ENCODE peak calls at places on chromosome 21, in six cellular contexts. U, Y, P, V, O and L are unnamed samples.

GRCh38 chr21:41630249-41630648 is 122.3 kb upstream of the TMPRSS2 start:
- DNase-seq in U (peak), Y (no peak), P (peak), V (no peak), O (no peak), L (no peak)

GRCh38 chr21:36325373-36326010 is 5.5 kb downstream of the MORC3 start:
- DNase-seq in U (no peak), Y (no peak), P (no peak), V (no peak), O (no peak), L (no peak)

GRCh38 chr21:41966341-41966833 is 12.6 kb upstream of the C2CD2 start:
- DNase-seq in U (no peak), Y (no peak), P (no peak), V (no peak), O (no peak), L (no peak)

GRCh38 chr21:27454234-27454633 is 487.3 kb upstream of the ADAMTS5 start:
- DNase-seq in U (no peak), Y (no peak), P (no peak), V (no peak), O (no peak), L (no peak)

GRCh38 chr21:23131177-23131576 is 2133.0 kb downstream of the NCAM2 start:
- DNase-seq in U (no peak), Y (peak), P (no peak), V (no peak), O (no peak), L (no peak)

GRCh38 chr21:42107881-42108553 is 36.9 kb downstream of the UMODL1 start:
- DNase-seq in U (peak), Y (peak), P (no peak), V (peak), O (peak), L (peak)

GRCh38 chr21:44377201-44377921 is 23.9 kb downstream of the TRPM2 start:
- DNase-seq in U (no peak), Y (peak), P (no peak), V (peak), O (no peak), L (no peak)

GRCh38 chr21:40422851-40423635 is 423.9 kb downstream of the DSCAM start:
- DNase-seq in U (no peak), Y (no peak), P (no peak), V (no peak), O (no peak), L (no peak)

GRCh38 chr21:33578959-33579542 is 9.4 kb downstream of the DONSON start:
- DNase-seq in U (peak), Y (no peak), P (no peak), V (no peak), O (no peak), L (no peak)

GRCh38 chr21:28791595-28792282 is 200.9 kb downstream of the LTN1 start:
- DNase-seq in U (no peak), Y (no peak), P (no peak), V (no peak), O (no peak), L (no peak)

GRCh38 chr21:15219866-15220265 is 155.1 kb upstream of the NRIP1 start:
- DNase-seq in U (no peak), Y (no peak), P (no peak), V (no peak), O (no peak), L (no peak)

GRCh38 chr21:37149411-37149810 is 76.4 kb downstream of the TTC3 start:
- DNase-seq in U (peak), Y (no peak), P (no peak), V (no peak), O (no peak), L (no peak)

GRCh38 chr21:42313501-42313969 is 1.7 kb downstream of the TFF3 start:
- DNase-seq in U (no peak), Y (peak), P (no peak), V (no peak), O (no peak), L (no peak)

GRCh38 chr21:33418686-33419085 is 15.5 kb downstream of the IFNGR2 start:
- DNase-seq in U (peak), Y (no peak), P (peak), V (no peak), O (no peak), L (no peak)

GRCh38 chr21:27132270-27132669 is 165.4 kb upstream of the ADAMTS5 start:
- DNase-seq in U (peak), Y (no peak), P (no peak), V (no peak), O (no peak), L (no peak)

GRCh38 chr21:29377266-29377665 is 78.5 kb downstream of the BACH1 start:
- DNase-seq in U (no peak), Y (no peak), P (no peak), V (no peak), O (no peak), L (no peak)

GRCh38 chr21:36663033-36663855 is 35.7 kb upstream of the SIM2 start:
- DNase-seq in U (peak), Y (no peak), P (no peak), V (no peak), O (no peak), L (no peak)

GRCh38 chr21:44521301-44521927 is 18.6 kb downstream of the KRTAP10-1 start:
- DNase-seq in U (no peak), Y (no peak), P (no peak), V (no peak), O (no peak), L (no peak)

GRCh38 chr21:38496224-38496623 is 2.1 kb downstream of the ERG start:
- DNase-seq in U (no peak), Y (no peak), P (no peak), V (no peak), O (no peak), L (no peak)

GRCh38 chr21:39863111-39863510 is 4.1 kb upstream of the PCP4 start:
- DNase-seq in U (no peak), Y (no peak), P (no peak), V (no peak), O (no peak), L (no peak)

GRCh38 chr21:33299181-33299752 is 25.5 kb upstream of the IFNAR1 start:
- DNase-seq in U (no peak), Y (peak), P (no peak), V (peak), O (no peak), L (peak)

GRCh38 chr21:45324430-45325205 is 36.9 kb upstream of the POFUT2 start:
- DNase-seq in U (no peak), Y (no peak), P (no peak), V (no peak), O (no peak), L (no peak)

GRCh38 chr21:35932232-35932911 is 128.0 kb downstream of the SETD4 start:
- DNase-seq in U (peak), Y (no peak), P (peak), V (peak), O (no peak), L (peak)

GRCh38 chr21:37658994-37659458 is 257.2 kb downstream of the KCNJ6 start:
- DNase-seq in U (peak), Y (no peak), P (peak), V (no peak), O (peak), L (no peak)

GRCh38 chr21:44535963-44536362 is 4.0 kb downstream of the KRTAP10-1 start:
- DNase-seq in U (no peak), Y (no peak), P (no peak), V (no peak), O (no peak), L (no peak)

GRCh38 chr21:40950970-40951369 is 104.0 kb upstream of the DSCAM start:
- DNase-seq in U (no peak), Y (no peak), P (no peak), V (no peak), O (no peak), L (no peak)

GRCh38 chr21:36985761-36986594 is 19.5 kb upstream of the HLCS start:
- DNase-seq in U (no peak), Y (no peak), P (no peak), V (no peak), O (no peak), L (no peak)

GRCh38 chr21:29904359-29905282 is 35.2 kb downstream of the GRIK1 start:
- DNase-seq in U (no peak), Y (peak), P (no peak), V (no peak), O (no peak), L (no peak)

GRCh38 chr21:15363921-15364320 is 299.1 kb upstream of the NRIP1 start:
- DNase-seq in U (peak), Y (no peak), P (no peak), V (no peak), O (no peak), L (no peak)

GRCh38 chr21:35674895-35675470 is 385.3 kb downstream of the SETD4 start:
- DNase-seq in U (peak), Y (peak), P (no peak), V (no peak), O (no peak), L (no peak)

GRCh38 chr21:33036430-33037162 is 10.9 kb downstream of the OLIG2 start:
- DNase-seq in U (peak), Y (no peak), P (no peak), V (no peak), O (no peak), L (peak)

GRCh38 chr21:33256019-33256418 is 10.1 kb upstream of the IL10RB start:
- DNase-seq in U (no peak), Y (no peak), P (no peak), V (no peak), O (no peak), L (no peak)

GRCh38 chr21:36164427-36164784 is 7.8 kb downstream of the DOP1B start:
- DNase-seq in U (peak), Y (no peak), P (no peak), V (no peak), O (no peak), L (no peak)

DNA sequence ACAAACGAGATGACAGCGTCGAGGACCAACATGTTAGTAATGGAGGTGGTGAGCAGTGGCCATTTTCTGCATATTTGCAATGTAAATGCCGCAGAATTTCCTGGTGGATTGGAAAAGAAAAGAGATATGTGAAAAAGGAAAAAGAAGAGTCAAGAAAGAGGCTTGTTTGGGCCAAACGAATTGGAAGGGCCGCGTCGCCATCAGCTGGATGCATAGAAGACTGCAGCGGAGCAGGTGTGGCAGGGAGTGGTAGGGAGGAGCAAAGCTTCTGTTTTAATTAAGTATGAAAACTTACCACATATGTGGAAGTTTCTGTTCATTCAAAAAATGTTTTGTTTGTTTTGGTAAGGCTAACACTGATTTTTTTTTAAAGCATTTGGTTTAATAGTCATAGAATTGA is 690.7 kb downstream of the NCAM2 start:
- DNase-seq in U (peak), Y (peak), P (no peak), V (no peak), O (peak), L (no peak)
- TF ChIP-seq CTCF in U (peak), Y (peak), P (no peak), V (peak), O (peak), L (no peak)

GRCh38 chr21:34593954-34594531 is 20.9 kb downstream of the RCAN1 start:
- DNase-seq in U (no peak), Y (no peak), P (no peak), V (no peak), O (no peak), L (no peak)

GRCh38 chr21:34592573-34592972 is 22.3 kb downstream of the RCAN1 start:
- DNase-seq in U (no peak), Y (no peak), P (no peak), V (no peak), O (no peak), L (no peak)

GRCh38 chr21:34593423-34593822 is 21.5 kb downstream of the RCAN1 start:
- DNase-seq in U (no peak), Y (no peak), P (no peak), V (no peak), O (no peak), L (no peak)

GRCh38 chr21:34592120-34592561 is 22.8 kb downstream of the RCAN1 start:
- DNase-seq in U (peak), Y (no peak), P (no peak), V (no peak), O (peak), L (no peak)

DNA sequence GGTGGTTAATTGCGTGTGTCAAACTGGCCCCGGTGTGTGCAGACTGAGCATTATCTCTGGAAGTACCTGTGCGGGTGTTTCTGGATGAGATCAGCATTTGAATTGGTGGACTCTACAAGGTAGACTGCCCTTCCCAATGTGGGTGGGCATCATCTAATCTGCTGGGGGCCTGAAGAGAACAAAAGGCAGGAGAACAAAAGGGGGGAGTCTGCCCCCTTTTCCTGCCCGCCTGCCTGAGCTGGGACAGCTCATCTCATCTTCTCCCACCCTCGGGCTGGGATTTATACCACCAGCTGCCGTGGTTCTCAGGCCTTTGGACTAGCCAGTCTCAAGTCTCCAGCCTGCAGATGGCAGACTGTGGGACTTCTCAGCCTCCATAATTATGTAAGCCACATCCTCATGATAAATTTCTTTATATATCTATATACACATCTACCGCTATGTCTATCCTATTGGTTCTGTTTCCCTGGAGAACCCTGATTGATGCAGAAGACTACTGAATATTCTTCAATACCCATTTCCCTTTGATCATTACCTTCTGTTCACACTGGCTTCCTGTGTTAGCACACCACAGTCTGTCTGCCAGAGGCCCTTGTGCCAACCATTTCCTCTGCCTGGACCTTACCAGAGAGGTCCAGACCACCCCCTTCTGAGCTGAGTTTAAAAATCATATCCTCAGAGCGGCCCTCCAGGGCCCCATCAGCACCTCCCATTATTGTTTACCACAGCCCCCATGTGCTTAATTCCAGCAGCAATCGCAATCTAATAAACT is 25.2 kb downstream of the RCAN1 start:
- DNase-seq in U (no peak), Y (no peak), P (no peak), V (no peak), O (no peak), L (no peak)
- TF ChIP-seq CTCF in U (no peak), Y (no peak), P (no peak), V (no peak), O (no peak), L (no peak)

GRCh38 chr21:43361493-43362296 is 65.2 kb downstream of the SIK1 start:
- DNase-seq in U (peak), Y (peak), P (peak), V (peak), O (no peak), L (peak)

GRCh38 chr21:43361127-43361492 is 65.8 kb downstream of the SIK1 start:
- DNase-seq in U (no peak), Y (no peak), P (no peak), V (peak), O (no peak), L (no peak)

GRCh38 chr21:43362928-43363314 is 64.0 kb downstream of the SIK1 start:
- DNase-seq in U (no peak), Y (no peak), P (no peak), V (peak), O (peak), L (no peak)

GRCh38 chr21:43363506-43364260 is 63.2 kb downstream of the SIK1 start:
- DNase-seq in U (no peak), Y (no peak), P (no peak), V (no peak), O (no peak), L (no peak)

DNA sequence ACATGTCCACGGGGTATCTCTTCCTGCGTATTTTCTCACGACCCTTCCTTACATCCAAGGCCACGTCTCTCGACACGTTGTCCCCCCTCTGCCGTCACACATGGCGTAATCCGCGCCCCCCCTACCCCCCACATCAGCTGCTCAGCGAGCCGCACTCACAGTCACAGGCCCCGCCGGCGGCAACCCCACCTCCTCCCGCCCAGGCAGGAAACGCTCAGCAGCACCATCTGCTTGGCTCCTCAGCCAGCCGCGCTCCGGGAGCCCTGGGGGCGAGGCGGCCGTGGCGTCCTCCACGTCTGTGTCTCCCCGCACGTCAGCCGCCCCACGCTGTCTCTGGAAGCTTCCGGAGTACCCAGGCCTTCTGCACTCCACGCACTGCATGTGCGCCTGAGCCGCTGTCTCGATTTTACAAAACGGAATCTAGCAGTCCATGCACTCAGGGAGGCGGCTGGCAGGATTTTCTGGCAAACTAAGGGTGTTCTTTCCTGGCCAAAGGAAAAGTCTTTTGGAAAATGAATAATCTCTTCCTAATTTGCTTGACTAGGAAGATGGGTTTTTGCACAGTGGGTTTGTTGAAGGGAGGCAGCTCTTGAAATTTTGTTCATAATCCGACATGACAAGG is 64.5 kb downstream of the SIK1 start:
- DNase-seq in U (peak), Y (peak), P (peak), V (peak), O (no peak), L (peak)
- TF ChIP-seq CTCF in U (no peak), Y (no peak), P (no peak), V (peak), O (no peak), L (no peak)

DNA sequence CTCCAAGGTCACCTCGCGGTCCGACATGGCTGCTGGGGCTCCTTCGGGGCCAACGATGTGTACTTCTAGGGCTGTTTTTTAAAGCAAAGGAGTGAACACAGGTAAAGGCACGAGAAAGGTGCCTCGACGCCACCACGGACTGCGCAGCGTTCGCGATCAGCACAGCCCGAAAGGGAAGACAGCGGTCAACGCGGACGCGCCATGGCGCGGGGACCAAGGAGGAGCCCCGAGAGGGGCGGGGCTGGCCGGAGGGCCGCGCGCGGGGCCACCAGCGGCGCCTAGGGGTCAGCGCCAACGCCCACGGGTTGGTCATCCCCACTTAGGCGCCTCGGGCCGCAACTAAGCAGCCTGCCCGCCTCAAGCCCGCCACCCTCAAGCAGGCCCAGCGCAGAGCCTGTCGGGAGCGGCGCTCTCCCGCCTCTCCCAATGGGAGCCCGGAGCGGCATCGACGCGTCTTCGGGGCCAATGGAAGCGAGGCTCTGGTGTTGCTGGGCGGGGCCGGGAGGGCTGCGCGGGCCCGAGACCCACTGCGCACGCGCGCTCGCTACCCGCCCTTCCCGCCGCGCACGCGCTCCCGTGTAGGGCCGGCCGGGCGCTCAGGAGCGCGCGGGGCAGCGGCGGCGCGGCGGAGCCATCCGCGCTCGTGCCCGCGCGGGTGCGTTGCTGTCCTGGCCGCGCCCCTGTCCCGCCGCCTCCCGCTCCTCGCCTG is at the start of gene DIP2A:
- DNase-seq in U (peak), Y (peak), P (peak), V (peak), O (peak), L (peak)
- TF ChIP-seq CTCF in U (peak), Y (no peak), P (no peak), V (no peak), O (peak), L (no peak)

GRCh38 chr21:16751705-16752104 is 761.1 kb upstream of the CXADR start:
- DNase-seq in U (no peak), Y (no peak), P (no peak), V (no peak), O (no peak), L (no peak)
- TF ChIP-seq CTCF in U (no peak), Y (no peak), P (no peak), V (no peak), O (no peak), L (no peak)